ENCODE peak calls at places on chromosomes 2 and 18, in ten cellular contexts. S is heart right ventricle; N is brain microvascular endothelial cell; M is DMS 273 treated with DMSO at 0.1 percent for 48 hours; U is HT1080; P is cardiac muscle cell; W is Caki2; R is stimulated activated CD4-positive, alpha-beta T cell treated with anti-CD3 and anti-CD28 coated beads, TNF-alpha, amount 100 ng/mL, for 4 hours; J is NCI-H1092 treated with DMSO at 0.1 percent for 48 hours; Z is progenitor cell of endocrine pancreas. D is an unnamed sample.

GRCh38 chr2:201348758-201349157 is 8.4 kb downstream of the FLACC1 start:
- DNase-seq in S (no peak), R (no peak), P (no peak), U (no peak), M (no peak), J (no peak), W (no peak), N (no peak), Z (no peak), D (no peak)

GRCh38 chr18:30016179-30016578 is 1026.4 kb downstream of the DSC3 start:
- DNase-seq in J (no peak), S (no peak), M (no peak), N (no peak), R (no peak), Z (no peak), U (peak; percentile 13), W (no peak), P (no peak), D (no peak)

GRCh38 chr2:164257794-164258193 is 363.5 kb downstream of the GRB14 start:
- DNase-seq in P (no peak), R (no peak), N (no peak), U (peak; percentile 33), M (peak; percentile 58), J (peak; percentile 2), S (no peak), W (no peak), Z (no peak), D (no peak)

GRCh38 chr2:240469239-240469636 is 33.8 kb downstream of the GPC1 start:
- DNase-seq in M (no peak), R (no peak), J (no peak), S (peak; percentile 2), W (no peak), N (no peak), P (no peak), Z (peak; percentile 8), U (no peak), D (no peak)

GRCh38 chr2:85531585-85531984 is 7.4 kb upstream of the MAT2A start:
- DNase-seq in M (no peak), P (no peak), S (no peak), N (no peak), W (no peak), R (no peak), J (no peak), U (no peak), Z (no peak), D (no peak)

GRCh38 chr2:1628893-1629292 is 115.4 kb downstream of the PXDN start:
- DNase-seq in R (no peak), Z (no peak), U (no peak), P (peak; percentile 91), S (no peak), W (peak; percentile 68), N (peak; percentile 60), M (no peak), J (no peak), D (peak; percentile 59)

GRCh38 chr2:118050386-118050785 is 36.5 kb upstream of the CCDC93 start:
- DNase-seq in Z (no peak), P (peak; percentile 4), S (no peak), U (peak; percentile 41), R (no peak), N (no peak), J (no peak), W (no peak), M (no peak), D (no peak)

GRCh38 chr2:217993817-217994459 is 8.9 kb downstream of the TNS1 start:
- DNase-seq in U (no peak), Z (peak; percentile 67), M (no peak), W (no peak), R (no peak), S (peak; percentile 71), J (peak; percentile 6), N (peak; percentile 27), P (peak; percentile 61), D (peak; percentile 51)

GRCh38 chr2:85913854-85914524 is 25.2 kb upstream of the ST3GAL5 start:
- DNase-seq in J (no peak), R (no peak), P (peak; percentile 71), Z (no peak), N (peak; percentile 57), W (no peak), S (no peak), U (peak; percentile 22), M (no peak), D (no peak)

GRCh38 chr2:88442061-88442460 is 10.4 kb downstream of the FOXI3 start:
- DNase-seq in S (no peak), U (no peak), W (no peak), P (no peak), R (no peak), Z (no peak), M (no peak), J (no peak), N (no peak), D (no peak)

GRCh38 chr18:61635901-61636528 is 256.8 kb downstream of the RNF152 start:
- DNase-seq in R (peak; percentile 9), J (peak; percentile 78), W (peak; percentile 8), S (peak; percentile 57), M (peak; percentile 86), Z (peak; percentile 55), P (peak; percentile 68), N (peak; percentile 35), U (peak; percentile 34), D (no peak)

GRCh38 chr2:140892429-140892828 is 1238.4 kb downstream of the LRP1B start:
- DNase-seq in Z (no peak), U (no peak), R (no peak), M (no peak), S (no peak), W (no peak), P (no peak), N (no peak), J (no peak), D (no peak)

GRCh38 chr18:10462597-10462996 is 8.2 kb downstream of the APCDD1 start:
- DNase-seq in N (no peak), Z (no peak), W (no peak), M (no peak), R (no peak), J (no peak), S (no peak), U (no peak), P (no peak), D (no peak)

GRCh38 chr2:120952318-120952717 is 216.7 kb downstream of the GLI2 start:
- DNase-seq in N (peak; percentile 65), J (no peak), W (no peak), R (no peak), S (no peak), M (no peak), U (peak; percentile 54), Z (no peak), P (peak; percentile 76), D (no peak)

GRCh38 chr2:181457121-181457740 is at the start of gene ITGA4:
- DNase-seq in Z (peak; percentile 71), P (peak; percentile 87), S (peak; percentile 44), J (no peak), N (peak; percentile 73), W (peak; percentile 52), U (peak; percentile 78), M (peak; percentile 49), R (peak; percentile 76), D (no peak)

GRCh38 chr2:124975224-124975623 is 950.1 kb downstream of the CNTNAP5 start:
- DNase-seq in N (no peak), M (no peak), J (no peak), R (no peak), S (no peak), P (no peak), Z (no peak), U (no peak), W (no peak), D (no peak)

GRCh38 chr2:215929602-215930335 is 83.6 kb downstream of the MREG start:
- DNase-seq in N (peak; percentile 24), Z (no peak), J (no peak), P (no peak), U (peak; percentile 56), W (peak; percentile 38), M (no peak), R (no peak), S (no peak), D (no peak)

GRCh38 chr2:58641001-58641400 is 399.9 kb upstream of the FANCL start:
- DNase-seq in W (no peak), U (no peak), N (no peak), J (no peak), M (no peak), S (no peak), Z (no peak), P (no peak), R (no peak), D (no peak)

GRCh38 chr2:70775148-70775547 is 7.1 kb upstream of the ADD2 start:
- DNase-seq in R (no peak), Z (no peak), U (no peak), N (no peak), S (no peak), M (no peak), W (no peak), J (no peak), P (no peak), D (no peak)

GRCh38 chr2:144510206-144510991 is 9.5 kb downstream of the ZEB2 start:
- DNase-seq in P (no peak), S (peak; percentile 55), J (no peak), M (no peak), U (peak; percentile 28), Z (no peak), R (no peak), W (no peak), N (peak; percentile 85), D (no peak)

GRCh38 chr2:31694444-31694843 is 113.7 kb upstream of the SRD5A2 start:
- DNase-seq in R (no peak), J (no peak), M (no peak), P (peak; percentile 12), Z (no peak), U (peak; percentile 27), W (no peak), S (no peak), N (no peak), D (no peak)

GRCh38 chr2:144774786-144775185 is 254.9 kb upstream of the ZEB2 start:
- DNase-seq in P (no peak), M (no peak), J (no peak), S (no peak), U (no peak), Z (no peak), R (no peak), N (no peak), W (no peak), D (no peak)

GRCh38 chr2:144703852-144704324 is 184.0 kb upstream of the ZEB2 start:
- DNase-seq in R (no peak), W (peak; percentile 48), Z (no peak), M (no peak), N (peak; percentile 52), U (peak; percentile 56), S (peak; percentile 10), J (no peak), P (peak; percentile 81), D (no peak)